ENCODE peak calls at places on chromosomes 2 and 18, in four cellular contexts. One of them, this sample, is unnamed.

GRCh38 chr2:38702413-38702812 is 36.5 kb downstream of the GALM start:
- DNase-seq in SK-N-SH: no peak
- DNase-seq in HepG2: no peak
- DNase-seq in GM12878: no peak
- DNase-seq in this sample: no peak

GRCh38 chr2:54396107-54396506 is 60.0 kb upstream of the SPTBN1 start:
- DNase-seq in SK-N-SH: no peak
- DNase-seq in HepG2: no peak
- DNase-seq in GM12878: no peak
- DNase-seq in this sample: no peak

GRCh38 chr2:8535821-8536685 is 145.8 kb upstream of the ID2 start:
- DNase-seq in SK-N-SH: peak
- DNase-seq in HepG2: no peak
- DNase-seq in GM12878: no peak
- DNase-seq in this sample: no peak

GRCh38 chr2:66428986-66429612 is 5.8 kb upstream of the MEIS1 start:
- DNase-seq in SK-N-SH: peak
- DNase-seq in HepG2: peak
- DNase-seq in GM12878: no peak
- DNase-seq in this sample: no peak

GRCh38 chr18:45841765-45842442 is 16.4 kb downstream of the SIGLEC15 start:
- DNase-seq in SK-N-SH: no peak
- DNase-seq in HepG2: no peak
- DNase-seq in GM12878: no peak
- DNase-seq in this sample: no peak

GRCh38 chr2:216698895-216699294 is 3.5 kb upstream of the IGFBP5 start:
- DNase-seq in SK-N-SH: peak
- DNase-seq in HepG2: peak
- DNase-seq in GM12878: no peak
- DNase-seq in this sample: no peak

GRCh38 chr2:118112771-118113334 is 24.6 kb downstream of the INSIG2 start:
- DNase-seq in SK-N-SH: no peak
- DNase-seq in HepG2: peak
- DNase-seq in GM12878: no peak
- DNase-seq in this sample: no peak

GRCh38 chr18:58392336-58393000 is 236.4 kb downstream of the ALPK2 start:
- DNase-seq in SK-N-SH: no peak
- DNase-seq in HepG2: no peak
- DNase-seq in GM12878: no peak
- DNase-seq in this sample: no peak

GRCh38 chr2:201761101-201761500 is 19.6 kb downstream of the ALS2 start:
- DNase-seq in SK-N-SH: no peak
- DNase-seq in HepG2: no peak
- DNase-seq in GM12878: no peak
- DNase-seq in this sample: no peak

GRCh38 chr2:113184531-113185230 is 10.9 kb downstream of the PSD4 start:
- DNase-seq in SK-N-SH: no peak
- DNase-seq in HepG2: no peak
- DNase-seq in GM12878: no peak
- DNase-seq in this sample: no peak

DNA sequence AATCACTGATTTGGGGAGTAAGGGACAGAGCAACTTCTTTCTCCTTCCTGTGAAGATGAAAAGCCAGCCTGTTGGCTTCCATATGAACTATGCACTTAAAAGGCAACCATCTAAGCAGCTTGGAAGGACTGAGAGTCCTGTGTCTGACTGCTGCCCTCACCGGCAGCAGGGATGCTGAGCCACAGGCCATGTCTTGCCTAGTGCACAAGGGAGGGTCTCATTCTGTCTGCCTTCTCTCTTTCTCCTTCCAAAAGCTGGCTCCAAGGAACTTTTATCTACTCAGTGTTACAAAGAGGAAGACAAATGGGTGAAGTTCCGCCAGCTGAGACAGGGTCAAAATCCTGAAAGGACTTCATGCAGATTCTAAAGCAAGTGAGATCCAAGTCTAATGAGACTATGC is 146.3 kb downstream of the MTCL1 start:
- DNase-seq in SK-N-SH: no peak
- DNase-seq in HepG2: no peak
- DNase-seq in GM12878: no peak
- DNase-seq in this sample: no peak
- TF ChIP-seq TCF12 in SK-N-SH: no peak
- TF ChIP-seq TCF12 in HepG2: no peak
- TF ChIP-seq TCF12 in GM12878: no peak
- TF ChIP-seq TCF12 in this sample: no peak

GRCh38 chr2:28334527-28334891 is 58.1 kb upstream of the FOSL2 start:
- DNase-seq in SK-N-SH: peak
- DNase-seq in HepG2: no peak
- DNase-seq in GM12878: no peak
- DNase-seq in this sample: no peak
- H3K27ac ChIP-seq in SK-N-SH: no peak
- H3K27ac ChIP-seq in HepG2: no peak
- H3K27ac ChIP-seq in GM12878: no peak
- H3K27ac ChIP-seq in this sample: no peak

GRCh38 chr2:209367091-209367747 is 56.6 kb upstream of the MAP2 start:
- DNase-seq in SK-N-SH: no peak
- DNase-seq in HepG2: no peak
- DNase-seq in GM12878: no peak
- DNase-seq in this sample: no peak
- TF ChIP-seq TCF12 in SK-N-SH: no peak
- TF ChIP-seq TCF12 in HepG2: no peak
- TF ChIP-seq TCF12 in GM12878: no peak
- TF ChIP-seq TCF12 in this sample: no peak

DNA sequence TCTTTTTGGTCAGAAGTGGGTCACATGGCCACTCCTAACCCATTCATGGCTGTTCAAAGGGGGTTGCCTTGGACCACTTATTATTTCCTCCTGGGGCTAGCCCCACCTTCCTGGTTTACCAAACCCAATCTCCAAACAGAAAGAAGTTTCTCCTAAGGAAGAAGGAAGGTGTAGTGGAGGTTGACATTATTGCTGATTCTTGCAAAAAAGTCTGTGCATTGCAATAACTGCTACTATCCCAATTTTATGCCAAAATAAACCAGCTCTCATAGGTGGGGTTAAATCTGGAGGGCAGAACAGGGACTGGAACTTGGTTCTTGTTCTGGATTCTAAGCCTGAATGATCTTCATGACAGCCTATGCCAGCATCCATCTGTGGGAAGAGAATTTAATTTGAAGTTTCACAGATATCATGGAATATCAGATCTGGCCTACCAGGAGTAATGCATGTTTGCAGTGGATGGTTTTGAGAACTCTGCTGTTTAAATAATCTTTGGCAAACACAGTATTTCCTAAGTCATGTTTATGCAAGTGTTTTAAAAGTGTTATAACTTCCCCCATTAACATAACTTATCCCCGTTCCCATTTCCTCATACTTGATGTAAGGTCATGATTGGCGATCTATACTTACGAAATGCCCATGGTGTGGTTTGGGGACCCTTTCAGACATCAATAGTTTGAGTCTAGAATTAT is 11.9 kb downstream of the ANXA4 start:
- DNase-seq in SK-N-SH: no peak
- DNase-seq in HepG2: no peak
- DNase-seq in GM12878: no peak
- DNase-seq in this sample: no peak
- H3K27ac ChIP-seq in SK-N-SH: no peak
- H3K27ac ChIP-seq in HepG2: no peak
- H3K27ac ChIP-seq in GM12878: no peak
- H3K27ac ChIP-seq in this sample: no peak

GRCh38 chr18:5059540-5060032 is 137.5 kb downstream of the AKAIN1 start:
- DNase-seq in SK-N-SH: no peak
- DNase-seq in HepG2: no peak
- DNase-seq in GM12878: no peak
- DNase-seq in this sample: no peak

GRCh38 chr18:5057348-5058012 is 139.6 kb downstream of the AKAIN1 start:
- DNase-seq in SK-N-SH: peak
- DNase-seq in HepG2: peak
- DNase-seq in GM12878: peak
- DNase-seq in this sample: peak

GRCh38 chr18:5060543-5060942 is 136.5 kb downstream of the AKAIN1 start:
- DNase-seq in SK-N-SH: no peak
- DNase-seq in HepG2: no peak
- DNase-seq in GM12878: no peak
- DNase-seq in this sample: no peak

GRCh38 chr18:5061785-5062184 is 135.3 kb downstream of the AKAIN1 start:
- DNase-seq in SK-N-SH: no peak
- DNase-seq in HepG2: no peak
- DNase-seq in GM12878: no peak
- DNase-seq in this sample: no peak

DNA sequence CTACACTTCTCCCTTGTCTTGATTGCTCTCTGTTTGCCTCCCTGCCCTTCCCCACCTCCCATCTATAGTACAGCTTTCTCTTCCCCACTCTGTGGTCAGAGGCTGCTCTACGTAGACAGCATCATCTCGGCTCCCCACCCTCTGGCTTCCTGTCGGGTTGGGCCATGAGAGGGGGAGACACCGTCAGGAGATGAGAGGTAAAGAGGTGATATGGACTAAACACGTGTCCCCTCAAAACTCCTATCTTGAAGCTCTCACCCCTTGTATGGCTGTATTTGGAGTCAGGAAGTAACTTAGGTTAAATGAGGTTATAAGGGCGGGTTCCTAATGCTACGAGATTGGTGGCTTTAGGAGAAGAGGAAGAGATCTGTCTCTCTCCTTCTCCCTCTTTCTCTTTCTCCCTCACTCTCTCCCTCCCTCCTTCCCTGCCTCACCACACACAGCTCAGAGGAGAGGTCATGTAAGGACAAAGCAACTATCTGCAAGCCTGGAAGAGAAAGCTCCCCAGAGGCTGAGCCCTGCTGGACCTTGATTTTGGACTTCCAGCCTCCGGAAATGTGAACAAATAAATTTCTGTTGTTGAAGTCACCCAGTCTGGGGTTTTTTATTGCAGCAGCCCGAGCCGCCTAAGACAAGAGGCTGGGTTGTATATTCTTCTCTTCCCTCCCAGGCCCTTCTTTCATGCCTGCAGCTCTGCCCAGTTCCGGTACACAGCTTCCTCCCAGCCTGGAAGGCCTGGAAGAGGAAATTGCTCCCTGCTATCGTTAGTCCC is 138.1 kb downstream of the AKAIN1 start:
- DNase-seq in SK-N-SH: no peak
- DNase-seq in HepG2: no peak
- DNase-seq in GM12878: peak
- DNase-seq in this sample: no peak
- TF ChIP-seq TCF12 in SK-N-SH: no peak
- TF ChIP-seq TCF12 in HepG2: no peak
- TF ChIP-seq TCF12 in GM12878: no peak
- TF ChIP-seq TCF12 in this sample: no peak

DNA sequence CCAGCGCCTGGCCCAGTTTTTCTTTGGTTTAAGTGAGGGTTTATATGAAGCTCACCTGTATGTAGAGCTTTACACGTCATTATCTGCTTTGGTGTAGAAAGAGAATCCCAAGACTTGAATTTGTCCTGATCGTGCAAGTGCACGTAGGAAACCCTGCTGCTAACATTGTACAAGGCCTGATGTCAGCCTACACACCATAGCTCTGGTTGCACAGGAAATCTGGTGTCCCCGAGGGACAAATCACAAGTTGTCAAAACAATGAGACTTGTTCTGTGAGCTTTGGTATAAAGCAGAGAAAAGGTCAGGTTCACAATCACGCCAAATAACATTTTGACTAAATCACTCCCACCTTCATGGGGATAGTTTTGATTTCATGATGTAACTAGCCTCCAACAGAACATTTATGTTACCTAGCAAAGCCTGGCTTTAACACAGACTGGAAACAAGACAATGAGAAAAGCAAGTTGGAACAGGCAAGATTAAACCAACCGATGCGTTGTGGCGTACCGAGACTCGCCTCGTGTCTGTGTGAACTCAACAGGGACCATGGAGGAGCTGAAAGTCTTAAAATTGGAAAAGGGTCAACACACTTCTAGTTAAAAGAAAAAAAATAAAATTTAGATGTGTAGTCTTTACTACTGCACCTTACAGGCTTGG is 41.4 kb downstream of the ZAP70 start:
- DNase-seq in SK-N-SH: no peak
- DNase-seq in HepG2: no peak
- DNase-seq in GM12878: no peak
- DNase-seq in this sample: no peak
- H3K27ac ChIP-seq in SK-N-SH: no peak
- H3K27ac ChIP-seq in HepG2: no peak
- H3K27ac ChIP-seq in GM12878: no peak
- H3K27ac ChIP-seq in this sample: no peak

DNA sequence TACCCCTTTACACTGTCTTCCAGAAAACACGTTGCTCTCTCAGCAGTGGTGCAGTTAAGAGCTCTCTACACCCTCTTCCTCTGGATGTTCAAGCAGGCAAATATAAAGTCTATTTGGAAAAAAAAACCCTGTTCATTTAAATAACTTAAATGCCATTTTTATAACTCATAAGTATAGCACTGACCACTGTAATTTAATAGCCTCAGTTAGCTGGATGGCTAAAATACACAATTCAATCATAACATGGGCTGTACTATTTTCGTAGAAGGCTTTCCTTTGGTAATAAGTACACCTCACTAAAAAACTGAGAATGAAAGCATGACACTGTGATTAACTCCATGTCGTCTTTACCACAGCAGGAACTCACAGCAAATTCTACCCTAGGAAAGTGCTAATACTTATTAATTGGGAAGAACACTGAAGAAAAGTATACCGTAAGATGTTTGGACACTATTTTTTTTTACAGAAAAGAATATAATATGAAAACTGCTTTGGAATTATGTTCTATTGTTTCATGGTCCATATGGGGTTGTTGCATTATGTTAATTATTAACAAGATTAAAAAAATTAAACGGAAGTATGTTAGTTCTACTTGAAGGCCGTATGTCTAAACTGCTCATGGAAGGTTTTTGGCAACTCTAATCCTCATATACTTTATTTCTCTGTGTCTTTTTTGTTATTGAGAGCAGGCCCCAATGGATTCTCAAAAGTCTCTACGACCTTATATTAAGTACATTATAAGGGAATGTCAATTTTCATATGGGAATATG is 269.1 kb downstream of the ZNF385B start:
- DNase-seq in SK-N-SH: no peak
- DNase-seq in HepG2: no peak
- DNase-seq in GM12878: no peak
- DNase-seq in this sample: no peak
- TF ChIP-seq TCF12 in SK-N-SH: peak
- TF ChIP-seq TCF12 in HepG2: no peak
- TF ChIP-seq TCF12 in GM12878: no peak
- TF ChIP-seq TCF12 in this sample: no peak

DNA sequence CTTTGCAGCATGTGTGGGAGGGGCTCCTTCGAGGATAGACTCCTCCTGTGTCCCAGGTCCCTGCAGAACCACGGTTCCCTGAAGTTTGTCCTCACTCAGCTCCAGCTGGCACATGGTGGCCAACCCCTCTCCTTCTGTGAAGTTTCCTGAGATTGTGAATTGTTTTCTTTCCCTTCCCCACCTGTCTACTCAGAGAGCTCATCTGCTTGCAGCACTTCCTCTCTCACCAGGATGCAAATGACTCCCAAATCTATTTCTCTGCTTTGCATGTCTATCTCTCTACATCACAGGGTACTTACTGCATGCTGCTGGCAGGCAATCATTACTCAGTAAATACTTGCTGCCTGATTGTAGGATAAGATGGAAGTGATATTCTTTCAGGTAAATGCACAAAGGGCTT is 589.5 kb upstream of the KLHL29 start:
- DNase-seq in SK-N-SH: no peak
- DNase-seq in HepG2: no peak
- DNase-seq in GM12878: no peak
- DNase-seq in this sample: no peak
- H3K27ac ChIP-seq in SK-N-SH: no peak
- H3K27ac ChIP-seq in HepG2: no peak
- H3K27ac ChIP-seq in GM12878: no peak
- H3K27ac ChIP-seq in this sample: no peak

GRCh38 chr2:239143858-239144712 is 256.7 kb downstream of the HDAC4 start:
- DNase-seq in SK-N-SH: peak
- DNase-seq in HepG2: peak
- DNase-seq in GM12878: no peak
- DNase-seq in this sample: peak
- TF ChIP-seq TCF12 in SK-N-SH: no peak
- TF ChIP-seq TCF12 in HepG2: no peak
- TF ChIP-seq TCF12 in GM12878: no peak
- TF ChIP-seq TCF12 in this sample: no peak

This sample was measured in H1.